ENCODE peak calls at places on chromosomes 6 and 20, in nine cellular contexts. P is midbrain, G is posterior cingulate gyrus, V is erythroblast, A is fibroblast of mammary gland, S is NCI-H1092 treated with DMSO at 0.1 percent for 48 hours, I is heart left ventricle, T is transverse colon, C is HS-5. R is an unnamed sample.

GRCh38 chr6:64034840-64035656 is 399.4 kb downstream of the PHF3 start:
- DNase-seq in I (no peak), P (no peak), G (no peak), T (no peak), V (no peak), C (peak; percentile 46), A (peak; percentile 17), S (no peak), R (no peak)

GRCh38 chr6:35737413-35738211 is 780 bp downstream of the ARMC12 start:
- DNase-seq in I (no peak), G (no peak), C (peak; percentile 47), P (peak; percentile 83), A (peak; percentile 88), V (peak; percentile 84), S (peak; percentile 64), T (no peak), R (peak; percentile 31)

GRCh38 chr20:49631074-49631716 is 63.3 kb upstream of the PTGIS start:
- DNase-seq in A (peak; percentile 20), S (no peak), C (no peak), I (no peak), V (no peak), G (no peak), T (no peak), P (no peak), R (no peak)

GRCh38 chr6:131917318-131917717 is 33.9 kb downstream of the CCN2 start:
- DNase-seq in S (no peak), P (no peak), A (no peak), V (no peak), C (no peak), G (no peak), T (no peak), I (no peak), R (no peak)

GRCh38 chr6:160306284-160306683 is 41.9 kb upstream of the SLC22A3 start:
- DNase-seq in C (no peak), I (no peak), P (peak; percentile 27), G (peak; percentile 39), T (peak; percentile 19), V (no peak), S (no peak), A (no peak), R (no peak)

GRCh38 chr6:32088487-32089049 is 20.6 kb downstream of the TNXB start:
- DNase-seq in V (no peak), I (no peak), S (no peak), C (no peak), P (no peak), T (no peak), A (no peak), G (no peak), R (no peak)

GRCh38 chr6:3281669-3282460 is 23.1 kb downstream of the PSMG4 start:
- DNase-seq in P (peak; percentile 22), G (no peak), T (peak; percentile 7), C (peak; percentile 76), A (peak; percentile 98), S (no peak), V (no peak), I (no peak), R (no peak)

GRCh38 chr6:4398806-4399205 is 263.4 kb upstream of the ECI2 start:
- DNase-seq in A (no peak), P (no peak), S (no peak), V (no peak), G (no peak), C (no peak), T (no peak), I (no peak), R (no peak)